ENCODE peak calls at places on chromosomes 11 and 22, in nine cellular contexts. K, U, X, T, W, Y, M, D and N are unnamed samples.

GRCh38 chr11:35688023-35688422 is 25.4 kb downstream of the TRIM44 start:
- DNase-seq in M (no peak), K (peak; percentile 81), W (peak; percentile 36), U (no peak), T (no peak), Y (peak; percentile 62), X (no peak), D (no peak), N (no peak)

GRCh38 chr11:103091024-103091423 is 936 bp downstream of the DCUN1D5 start:
- DNase-seq in U (peak; percentile 23), M (no peak), Y (peak; percentile 11), K (peak; percentile 25), W (peak; percentile 8), X (no peak), D (no peak), T (peak; percentile 60), N (no peak)

GRCh38 chr11:85682330-85683305 is 3.4 kb downstream of the CCDC89 start:
- DNase-seq in K (peak; percentile 49), X (peak; percentile 68), T (no peak), W (peak; percentile 51), Y (peak; percentile 52), M (peak; percentile 79), U (peak; percentile 52), D (no peak), N (peak; percentile 70)

GRCh38 chr22:22849640-22850610 is 37.7 kb upstream of the IGLL5 start:
- DNase-seq in X (no peak), U (no peak), Y (no peak), W (no peak), M (no peak), D (no peak), K (no peak), T (no peak), N (no peak)

GRCh38 chr11:76510060-76511047 is 65.5 kb downstream of the EMSY start:
- DNase-seq in Y (peak; percentile 38), D (no peak), K (peak; percentile 34), T (peak; percentile 72), M (no peak), U (peak; percentile 63), X (no peak), W (peak; percentile 75), N (no peak)

GRCh38 chr11:45146072-45147016 is at the start of gene PRDM11:
- DNase-seq in U (peak; percentile 78), T (peak; percentile 75), M (peak; percentile 76), W (peak; percentile 74), D (no peak), Y (peak; percentile 79), X (peak; percentile 84), K (peak; percentile 77), N (peak; percentile 85)

GRCh38 chr11:121723261-121723741 is 270.5 kb upstream of the SORL1-AS1 start:
- DNase-seq in U (peak; percentile 71), W (peak; percentile 60), X (no peak), K (no peak), M (peak; percentile 54), Y (peak; percentile 74), T (peak; percentile 75), D (no peak), N (peak; percentile 53)

GRCh38 chr11:106627694-106628093 is 390.6 kb downstream of the GUCY1A2 start:
- DNase-seq in W (no peak), Y (no peak), U (no peak), X (no peak), K (no peak), D (no peak), M (no peak), T (no peak), N (no peak)

GRCh38 chr22:31142285-31142684 is 2.0 kb upstream of the PLA2G3 start:
- DNase-seq in T (peak; percentile 43), D (no peak), W (no peak), X (no peak), Y (no peak), K (no peak), U (no peak), M (no peak), N (no peak)

GRCh38 chr11:90364527-90364926 is 141.7 kb upstream of the CHORDC1 start:
- DNase-seq in Y (no peak), M (no peak), W (no peak), T (no peak), U (no peak), D (no peak), X (no peak), K (no peak), N (no peak)

GRCh38 chr11:8041576-8041975 is 39.4 kb upstream of the TUB start:
- DNase-seq in T (no peak), W (no peak), K (no peak), M (no peak), D (no peak), X (no peak), Y (no peak), U (no peak), N (no peak)

GRCh38 chr11:68990995-68991780 is 10.4 kb upstream of the MRGPRD start:
- DNase-seq in T (peak; percentile 35), K (no peak), X (no peak), Y (no peak), D (peak; percentile 34), W (no peak), U (no peak), M (no peak), N (no peak)

GRCh38 chr22:28032896-28033295 is 113.8 kb upstream of the PITPNB start:
- DNase-seq in W (no peak), X (no peak), M (no peak), Y (no peak), D (no peak), K (no peak), U (no peak), T (peak; percentile 39), N (no peak)

GRCh38 chr11:2770556-2771301 is 70.9 kb upstream of the KCNQ1OT1 start:
- DNase-seq in U (no peak), M (no peak), Y (no peak), X (peak; percentile 7), K (no peak), T (peak; percentile 22), D (no peak), W (no peak), N (peak; percentile 16)

GRCh38 chr11:14386895-14387480 is 28.0 kb upstream of the RRAS2 start:
- DNase-seq in Y (peak; percentile 89), T (peak; percentile 90), K (peak; percentile 92), W (peak; percentile 84), D (no peak), X (no peak), U (peak; percentile 78), M (peak; percentile 50), N (peak; percentile 21)

GRCh38 chr11:134576721-134577171 is 164.7 kb upstream of the B3GAT1 start:
- DNase-seq in Y (no peak), K (no peak), M (no peak), U (no peak), W (no peak), X (no peak), T (peak; percentile 41), D (no peak), N (no peak)

GRCh38 chr11:128547946-128548654 is 39.3 kb downstream of the ETS1 start:
- DNase-seq in T (no peak), M (no peak), Y (no peak), W (no peak), U (no peak), K (no peak), X (no peak), D (no peak), N (no peak)

GRCh38 chr22:46791201-46791731 is 28.8 kb downstream of the TBC1D22A start:
- DNase-seq in K (peak; percentile 77), T (peak; percentile 20), Y (peak; percentile 33), D (no peak), W (peak; percentile 72), U (peak; percentile 72), M (peak; percentile 70), X (no peak), N (peak; percentile 78)

GRCh38 chr22:42462016-42462415 is 29.8 kb upstream of the NFAM1 start:
- DNase-seq in T (no peak), K (no peak), M (no peak), U (no peak), Y (no peak), D (no peak), X (no peak), W (no peak), N (no peak)
- TF ChIP-seq CTCF in T (peak; percentile 47), K (no peak), M (no peak), U (no peak), Y (no peak), D (no peak), X (no peak), W (no peak), N (no peak)

GRCh38 chr11:55719608-55720160 is 53.6 kb upstream of the OR5D13 start:
- DNase-seq in M (no peak), T (no peak), K (peak; percentile 9), U (no peak), X (no peak), Y (no peak), D (no peak), W (no peak), N (no peak)

GRCh38 chr11:55714982-55715888 is 53.2 kb downstream of the OR4C6 start:
- DNase-seq in X (no peak), W (no peak), M (no peak), Y (no peak), T (peak; percentile 75), U (no peak), D (no peak), K (no peak), N (no peak)
- TF ChIP-seq CTCF in X (peak; percentile 8), W (no peak), M (no peak), Y (no peak), T (peak; percentile 57), U (no peak), D (peak; percentile 16), K (no peak), N (no peak)

GRCh38 chr22:37194750-37195149 is 6.7 kb upstream of the C1QTNF6 start:
- DNase-seq in W (no peak), M (no peak), Y (no peak), K (no peak), T (no peak), U (no peak), X (no peak), D (no peak), N (no peak)

GRCh38 chr22:37195921-37196320 is 7.9 kb upstream of the C1QTNF6 start:
- DNase-seq in Y (no peak), W (peak; percentile 55), U (no peak), K (peak; percentile 40), T (no peak), M (no peak), X (no peak), D (peak; percentile 48), N (no peak)

GRCh38 chr22:37197451-37198289 is 9.6 kb upstream of the C1QTNF6 start:
- DNase-seq in D (peak; percentile 94), X (peak; percentile 84), U (peak; percentile 52), K (peak; percentile 87), T (no peak), Y (peak; percentile 77), M (peak; percentile 73), W (peak; percentile 89), N (peak; percentile 95)

GRCh38 chr22:37198290-37199102 is 10.4 kb upstream of the C1QTNF6 start:
- DNase-seq in M (peak; percentile 89), W (peak; percentile 65), Y (peak; percentile 74), K (peak; percentile 81), X (peak; percentile 79), U (peak; percentile 72), T (peak; percentile 94), D (peak; percentile 62), N (peak; percentile 94)

GRCh38 chr22:37196539-37197450 is 8.7 kb upstream of the C1QTNF6 start:
- DNase-seq in K (peak; percentile 84), D (peak; percentile 72), U (peak; percentile 77), M (peak; percentile 92), X (peak; percentile 91), Y (peak; percentile 91), T (no peak), W (peak; percentile 84), N (peak; percentile 91)
- TF ChIP-seq CTCF in K (no peak), D (no peak), U (no peak), M (peak; percentile 32), X (peak; percentile 5), Y (no peak), T (peak; percentile 37), W (no peak), N (peak; percentile 41)

GRCh38 chr11:131999955-132000354 is 629.5 kb downstream of the NTM start:
- DNase-seq in M (no peak), Y (no peak), D (no peak), K (no peak), U (no peak), T (no peak), X (no peak), W (no peak), N (no peak)
- TF ChIP-seq CTCF in M (no peak), Y (no peak), D (no peak), K (no peak), U (no peak), T (no peak), X (no peak), W (no peak), N (no peak)